ENCODE peak calls at places on chromosomes 11 and 22, in five cellular contexts. J, E, S, G and U are unnamed samples.

GRCh38 chr11:57233702-57234101 is 3.3 kb downstream of the APLNR start:
- DNase-seq in G (no peak), J (no peak), S (no peak), E (no peak), U (no peak)

GRCh38 chr11:115042002-115042401 is 363.7 kb downstream of the NXPE2 start:
- DNase-seq in S (no peak), E (no peak), G (no peak), J (no peak), U (no peak)

GRCh38 chr22:17832665-17833064 is 58.4 kb upstream of the BID start:
- DNase-seq in J (no peak), G (no peak), E (no peak), S (no peak), U (no peak)

GRCh38 chr11:17673951-17674350 is 45.4 kb upstream of the MYOD1 start:
- DNase-seq in G (no peak), E (no peak), J (no peak), S (no peak), U (no peak)

GRCh38 chr11:129605815-129606214 is 209.8 kb upstream of the TMEM45B start:
- DNase-seq in E (no peak), J (no peak), G (no peak), S (no peak), U (no peak)

GRCh38 chr11:134069426-134069921 is 602 bp downstream of the JAM3 start:
- DNase-seq in E (no peak), J (no peak), G (no peak), S (no peak), U (peak; percentile 20)

GRCh38 chr11:118054712-118055640 is 21.9 kb upstream of the TMPRSS4 start:
- DNase-seq in G (no peak), E (no peak), S (no peak), J (no peak), U (no peak)

GRCh38 chr22:38298312-38299000 is 18.8 kb downstream of the CSNK1E start:
- DNase-seq in J (no peak), E (no peak), S (peak; percentile 40), G (peak; percentile 63), U (no peak)

GRCh38 chr11:131616456-131616855 is 246.0 kb downstream of the NTM start:
- DNase-seq in J (no peak), G (no peak), S (no peak), E (no peak), U (no peak)

GRCh38 chr22:43776081-43776670 is 35.9 kb downstream of the EFCAB6 start:
- DNase-seq in J (peak; percentile 18), E (no peak), S (no peak), G (no peak), U (no peak)

GRCh38 chr22:29259253-29259899 is 8.4 kb downstream of the RHBDD3 start:
- DNase-seq in S (no peak), E (no peak), J (no peak), G (no peak), U (no peak)

GRCh38 chr11:118883368-118884071 is at the start of gene CXCR5:
- DNase-seq in S (peak; percentile 48), G (peak; percentile 78), E (no peak), J (no peak), U (no peak)